ENCODE peak calls at places on chromosomes 2 and 18, in nine cellular contexts. E is aorta; X is mesenchymal stem cell; Q is Caco-2; C is adipocyte; F is ovary; J is naive thymus-derived CD4-positive, alpha-beta T cell; K is IMR-90; M is effector memory CD4-positive, alpha-beta T cell. H is an unnamed sample.

GRCh38 chr2:239858179-239858578 is 167.0 kb downstream of the NDUFA10 start:
- DNase-seq in E (no peak), X (no peak), Q (no peak), C (no peak), F (no peak), J (no peak), K (no peak), M (no peak), H (no peak)

GRCh38 chr2:157938556-157938955 is 62.4 kb upstream of the ACVR1 start:
- DNase-seq in E (no peak), X (peak; percentile 26), Q (peak; percentile 30), C (no peak), F (no peak), J (no peak), K (no peak), M (no peak), H (no peak)

GRCh38 chr18:41126541-41127235 is 828.3 kb upstream of the PIK3C3 start:
- DNase-seq in E (no peak), X (peak; percentile 80), Q (no peak), C (peak; percentile 60), F (no peak), J (no peak), K (peak; percentile 84), M (no peak), H (no peak)

GRCh38 chr2:115161531-115162453 is 719.4 kb downstream of the DPP10 start:
- DNase-seq in E (no peak), X (no peak), Q (no peak), C (no peak), F (no peak), J (no peak), K (no peak), M (no peak), H (peak; percentile 55)

GRCh38 chr2:200373196-200373595 is 66.7 kb downstream of the SPATS2L start:
- DNase-seq in E (no peak), X (no peak), Q (no peak), C (no peak), F (no peak), J (no peak), K (no peak), M (no peak), H (no peak)

GRCh38 chr2:128606837-128607236 is 288.2 kb upstream of the HS6ST1 start:
- DNase-seq in E (peak; percentile 41), X (no peak), Q (no peak), C (no peak), F (peak; percentile 7), J (no peak), K (no peak), M (no peak), H (no peak)

GRCh38 chr2:28624798-28625701 is 126.6 kb upstream of the PPP1CB start:
- DNase-seq in E (peak; percentile 87), X (peak; percentile 88), Q (no peak), C (no peak), F (peak; percentile 83), J (peak; percentile 64), K (peak; percentile 63), M (peak; percentile 75), H (no peak)

GRCh38 chr2:88832992-88833389 is 141.5 kb downstream of the RPIA start:
- DNase-seq in E (no peak), X (no peak), Q (no peak), C (no peak), F (no peak), J (no peak), K (no peak), M (no peak), H (no peak)

GRCh38 chr2:15262792-15263191 is 298.3 kb downstream of the NBAS start:
- DNase-seq in E (no peak), X (no peak), Q (no peak), C (no peak), F (no peak), J (no peak), K (no peak), M (no peak), H (no peak)

GRCh38 chr2:173755798-173756197 is 209.4 kb downstream of the SP3 start:
- DNase-seq in E (no peak), X (no peak), Q (no peak), C (no peak), F (no peak), J (no peak), K (no peak), M (no peak), H (no peak)

GRCh38 chr2:119301413-119301812 is 65.2 kb downstream of the C2orf76 start:
- DNase-seq in E (no peak), X (no peak), Q (no peak), C (peak; percentile 6), F (no peak), J (no peak), K (peak; percentile 36), M (no peak), H (peak; percentile 8)

GRCh38 chr2:240121675-240122074 is 14.4 kb downstream of the COPS9 start:
- DNase-seq in E (peak; percentile 67), X (no peak), Q (no peak), C (no peak), F (no peak), J (no peak), K (no peak), M (no peak), H (no peak)

GRCh38 chr2:238114331-238114841 is 14.2 kb downstream of the ESPNL start:
- DNase-seq in E (peak; percentile 67), X (no peak), Q (no peak), C (no peak), F (no peak), J (no peak), K (no peak), M (no peak), H (no peak)

GRCh38 chr2:73827018-73827417 is 1.7 kb upstream of the STAMBP start:
- DNase-seq in E (no peak), X (peak; percentile 43), Q (no peak), C (peak; percentile 68), F (no peak), J (peak; percentile 7), K (peak; percentile 51), M (no peak), H (no peak)

GRCh38 chr2:101152195-101153076 is 1.3 kb upstream of the TBC1D8 start:
- DNase-seq in E (peak; percentile 78), X (peak; percentile 88), Q (peak; percentile 62), C (peak; percentile 51), F (peak; percentile 54), J (no peak), K (peak; percentile 8), M (no peak), H (peak; percentile 38)

DNA sequence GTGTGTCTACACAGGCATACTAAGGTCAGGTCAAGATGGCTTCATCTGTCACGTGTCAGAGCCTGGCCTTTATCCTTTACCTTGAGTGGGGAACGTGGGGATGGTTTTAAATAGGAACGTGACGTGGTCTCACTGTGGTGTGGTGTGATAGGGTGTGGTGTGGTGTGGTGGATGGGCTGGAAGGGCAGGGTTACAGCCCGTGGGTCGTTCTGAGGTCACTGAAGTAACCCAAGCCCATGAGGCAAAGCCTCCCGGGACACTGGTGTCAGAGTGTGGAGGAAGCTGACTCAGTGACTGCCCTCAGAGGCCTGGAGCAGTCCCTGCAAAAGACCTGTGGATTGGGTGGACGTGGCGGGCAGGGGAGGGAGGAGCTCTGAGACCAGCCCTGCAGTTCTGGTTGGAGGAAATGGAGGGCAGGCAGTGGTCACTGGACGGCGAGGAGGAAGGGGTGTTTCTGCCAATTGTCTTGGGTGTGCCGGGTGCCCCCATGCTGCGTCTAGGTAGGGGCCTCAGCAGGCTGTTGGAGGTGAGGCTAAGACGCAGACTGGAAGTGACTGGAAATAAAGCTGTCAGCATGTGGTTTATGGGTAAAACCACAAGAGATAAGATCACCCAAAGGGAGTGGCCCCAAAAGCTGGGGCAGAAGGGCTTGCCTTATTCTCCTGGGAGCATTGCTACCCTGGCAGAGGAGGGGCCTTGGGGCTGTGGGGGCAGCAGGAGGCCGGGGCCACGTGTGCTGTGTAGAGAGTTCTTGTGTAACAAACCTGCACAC is 84.8 kb downstream of the SH3RF3 start:
- DNase-seq in E (no peak), X (peak; percentile 92), Q (no peak), C (peak; percentile 53), F (no peak), J (peak; percentile 87), K (peak; percentile 67), M (peak; percentile 49), H (peak; percentile 22)
- H3K4me3 ChIP-seq in E (no peak overlapping the region), X (no peak overlapping the region), Q (no peak overlapping the region), C (no peak overlapping the region), F (no peak overlapping the region), J (no peak overlapping the region), K (no peak overlapping the region), M (no peak overlapping the region), H (no peak overlapping the region)

DNA sequence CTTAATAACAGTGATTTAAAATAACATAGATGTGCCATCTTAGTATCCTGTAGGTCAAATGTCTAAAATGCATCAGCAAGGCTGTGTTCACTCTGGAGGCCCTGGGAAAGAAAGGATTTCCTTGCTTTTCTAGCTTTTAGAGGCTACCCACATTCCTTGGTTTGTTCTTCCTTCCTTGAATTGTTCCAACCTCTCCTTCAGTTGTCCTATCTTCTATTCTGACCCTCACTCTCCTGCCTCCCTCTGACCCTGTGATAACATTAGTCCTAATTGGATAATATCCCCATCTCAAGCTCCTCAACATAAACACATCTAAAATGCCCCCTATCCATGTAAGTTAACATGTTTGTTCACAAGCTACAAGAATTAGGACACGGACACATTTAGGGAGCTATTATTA is 733.5 kb downstream of the SOCS6 start:
- DNase-seq in E (no peak), X (no peak), Q (no peak), C (no peak), F (no peak), J (no peak), K (no peak), M (no peak), H (no peak)
- H3K9me3 ChIP-seq in E (no peaks in the 10 kb centered on the region), X (peaks cover 6% of the 10 kb centered on the region), Q (no peaks in the 10 kb centered on the region), C (no peaks in the 10 kb centered on the region), F (no peaks in the 10 kb centered on the region), J (no peaks in the 10 kb centered on the region), K (peaks cover 8% of the 10 kb centered on the region), M (no peaks in the 10 kb centered on the region), H (no peaks in the 10 kb centered on the region)

DNA sequence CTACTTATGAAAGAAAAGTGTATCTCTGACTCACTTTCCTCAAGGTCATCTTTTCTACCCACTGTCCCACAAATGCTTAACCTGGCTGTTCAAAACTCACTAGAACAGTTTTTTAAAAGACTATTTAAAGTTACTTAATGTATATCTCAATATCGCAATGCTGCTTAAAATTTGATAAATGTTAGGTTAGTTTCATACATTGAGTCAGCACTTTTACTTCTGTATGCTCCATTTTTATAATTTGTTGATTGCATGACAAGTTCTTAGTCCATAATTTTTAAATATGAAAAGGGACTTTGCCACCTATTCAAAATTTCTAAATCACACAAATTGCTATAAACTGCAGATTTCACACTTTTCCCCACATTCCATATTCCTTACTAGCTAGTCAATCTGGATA is 231.7 kb upstream of the SLC39A10 start:
- DNase-seq in E (no peak), X (no peak), Q (no peak), C (no peak), F (no peak), J (no peak), K (no peak), M (no peak), H (no peak)
- H3K27me3 ChIP-seq in E (no peaks in the 10 kb centered on the region), X (no peaks in the 10 kb centered on the region), Q (no peaks in the 10 kb centered on the region), C (no peaks in the 10 kb centered on the region), F (no peaks in the 10 kb centered on the region), J (no peaks in the 10 kb centered on the region), K (no peaks in the 10 kb centered on the region), M (no peaks in the 10 kb centered on the region), H (peaks cover 2% of the 10 kb centered on the region)

DNA sequence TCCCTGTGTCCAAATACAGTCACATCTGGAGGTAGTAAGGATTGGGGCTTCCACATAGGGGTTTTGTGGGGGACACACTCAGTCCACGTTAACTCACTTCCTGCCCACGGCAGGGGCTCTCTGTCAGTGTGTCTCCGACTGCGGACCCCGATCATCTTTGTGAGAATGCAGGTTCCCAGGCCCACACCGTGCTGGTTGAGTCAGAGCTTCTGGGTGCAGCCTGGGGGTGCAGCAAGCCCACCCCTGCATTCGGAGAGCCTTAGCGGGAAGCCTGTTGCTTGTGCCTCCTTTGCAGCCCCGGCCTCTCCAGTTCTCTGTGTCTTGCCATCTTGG is 28.0 kb downstream of the HPCAL1 start:
- DNase-seq in E (no peak), X (no peak), Q (no peak), C (no peak), F (no peak), J (no peak), K (no peak), M (no peak), H (no peak)
- H3K4me3 ChIP-seq in E (no peak overlapping the region), X (no peak overlapping the region), Q (no peak overlapping the region), C (no peak overlapping the region), F (no peak overlapping the region), J (peak overlapping the region; percentile 80), K (no peak overlapping the region), M (peak overlapping the region; percentile 64), H (no peak overlapping the region)

H was measured in MG63.